ENCODE peak calls at places on chromosome 2, in seven cellular contexts. One of them, this sample, is unnamed.

GRCh38 chr2:174971868-174972781 is 33.1 kb downstream of the CHN1 start:
- DNase-seq in A549: peak; percentile 76
- DNase-seq in left lung: no peak
- DNase-seq in kidney tubule cell: peak; percentile 95
- DNase-seq in nephron progenitor cell: no peak
- DNase-seq in GM23248: peak; percentile 82
- DNase-seq in activated T-cell treated with anti-CD3 and anti-CD28 coated beads, Interleukin-2, amount 50 U/mL, for 72 hours: no peak
- DNase-seq in this sample: no peak

GRCh38 chr2:98479959-98480524 is 35.4 kb downstream of the INPP4A start:
- DNase-seq in A549: no peak
- DNase-seq in nephron progenitor cell: no peak
- DNase-seq in left lung: no peak
- DNase-seq in GM23248: peak; percentile 83
- DNase-seq in kidney tubule cell: peak; percentile 89
- DNase-seq in activated T-cell treated with anti-CD3 and anti-CD28 coated beads, Interleukin-2, amount 50 U/mL, for 72 hours: peak; percentile 57
- DNase-seq in this sample: peak; percentile 21

GRCh38 chr2:43074592-43075053 is 151.8 kb downstream of the ZFP36L2 start:
- DNase-seq in A549: no peak
- DNase-seq in kidney tubule cell: no peak
- DNase-seq in left lung: no peak
- DNase-seq in nephron progenitor cell: no peak
- DNase-seq in GM23248: no peak
- DNase-seq in activated T-cell treated with anti-CD3 and anti-CD28 coated beads, Interleukin-2, amount 50 U/mL, for 72 hours: no peak
- DNase-seq in this sample: no peak

GRCh38 chr2:71069376-71069775 is 928 bp downstream of the NAGK start:
- DNase-seq in nephron progenitor cell: no peak
- DNase-seq in left lung: no peak
- DNase-seq in kidney tubule cell: no peak
- DNase-seq in GM23248: peak; percentile 79
- DNase-seq in A549: no peak
- DNase-seq in activated T-cell treated with anti-CD3 and anti-CD28 coated beads, Interleukin-2, amount 50 U/mL, for 72 hours: no peak
- DNase-seq in this sample: no peak

GRCh38 chr2:180980943-180981898 is 816 bp downstream of the UBE2E3 start:
- DNase-seq in nephron progenitor cell: no peak
- DNase-seq in kidney tubule cell: peak; percentile 43
- DNase-seq in activated T-cell treated with anti-CD3 and anti-CD28 coated beads, Interleukin-2, amount 50 U/mL, for 72 hours: peak; percentile 46
- DNase-seq in A549: peak; percentile 18
- DNase-seq in left lung: no peak
- DNase-seq in GM23248: peak; percentile 71
- DNase-seq in this sample: peak; percentile 62

GRCh38 chr2:63023444-63023843 is 27.2 kb upstream of the OTX1 start:
- DNase-seq in nephron progenitor cell: no peak
- DNase-seq in activated T-cell treated with anti-CD3 and anti-CD28 coated beads, Interleukin-2, amount 50 U/mL, for 72 hours: no peak
- DNase-seq in left lung: no peak
- DNase-seq in GM23248: peak; percentile 47
- DNase-seq in A549: peak; percentile 73
- DNase-seq in kidney tubule cell: peak; percentile 42
- DNase-seq in this sample: no peak

GRCh38 chr2:234679766-234680687 is 183.1 kb upstream of the ARL4C start:
- DNase-seq in nephron progenitor cell: no peak
- DNase-seq in activated T-cell treated with anti-CD3 and anti-CD28 coated beads, Interleukin-2, amount 50 U/mL, for 72 hours: no peak
- DNase-seq in A549: peak; percentile 91
- DNase-seq in left lung: peak; percentile 70
- DNase-seq in GM23248: peak; percentile 91
- DNase-seq in kidney tubule cell: peak; percentile 94
- DNase-seq in this sample: no peak

GRCh38 chr2:234544659-234545611 is 48.1 kb upstream of the ARL4C start:
- DNase-seq in activated T-cell treated with anti-CD3 and anti-CD28 coated beads, Interleukin-2, amount 50 U/mL, for 72 hours: peak; percentile 82
- DNase-seq in kidney tubule cell: peak; percentile 64
- DNase-seq in GM23248: peak; percentile 76
- DNase-seq in left lung: peak; percentile 54
- DNase-seq in nephron progenitor cell: peak; percentile 85
- DNase-seq in A549: peak; percentile 78
- DNase-seq in this sample: peak; percentile 27

GRCh38 chr2:118050386-118050785 is 36.5 kb upstream of the CCDC93 start:
- DNase-seq in kidney tubule cell: peak; percentile 9
- DNase-seq in GM23248: peak; percentile 44
- DNase-seq in left lung: no peak
- DNase-seq in A549: no peak
- DNase-seq in nephron progenitor cell: no peak
- DNase-seq in activated T-cell treated with anti-CD3 and anti-CD28 coated beads, Interleukin-2, amount 50 U/mL, for 72 hours: no peak
- DNase-seq in this sample: no peak

GRCh38 chr2:29829841-29830240 is 91.5 kb downstream of the ALK start:
- DNase-seq in A549: no peak
- DNase-seq in GM23248: no peak
- DNase-seq in left lung: no peak
- DNase-seq in nephron progenitor cell: no peak
- DNase-seq in activated T-cell treated with anti-CD3 and anti-CD28 coated beads, Interleukin-2, amount 50 U/mL, for 72 hours: no peak
- DNase-seq in kidney tubule cell: no peak
- DNase-seq in this sample: peak; percentile 27

GRCh38 chr2:174442546-174443510 is 44.0 kb downstream of the GPR155 start:
- DNase-seq in kidney tubule cell: peak; percentile 89
- DNase-seq in left lung: no peak
- DNase-seq in A549: peak; percentile 33
- DNase-seq in nephron progenitor cell: no peak
- DNase-seq in GM23248: peak; percentile 83
- DNase-seq in activated T-cell treated with anti-CD3 and anti-CD28 coated beads, Interleukin-2, amount 50 U/mL, for 72 hours: no peak
- DNase-seq in this sample: no peak

GRCh38 chr2:28981016-28981441 is at the start of gene TOGARAM2:
- DNase-seq in GM23248: peak; percentile 49
- DNase-seq in activated T-cell treated with anti-CD3 and anti-CD28 coated beads, Interleukin-2, amount 50 U/mL, for 72 hours: no peak
- DNase-seq in left lung: peak; percentile 60
- DNase-seq in A549: no peak
- DNase-seq in nephron progenitor cell: peak; percentile 41
- DNase-seq in kidney tubule cell: no peak
- DNase-seq in this sample: no peak

This sample was measured in hippocampal formation.